ENCODE peak calls at places on chromosomes 16 and 17, in five cellular contexts. Q, W, M, P and R are unnamed samples. For H3K4me1, the result is how much of the 10 kb centered on the place peaks cover.

GRCh38 chr17:46984892-46985291 is 5.8 kb upstream of the RPRML start:
- DNase-seq in Q (no peak), M (no peak), P (no peak), W (no peak), R (no peak)

GRCh38 chr17:36777118-36777517 is 160.2 kb upstream of the LHX1 start:
- DNase-seq in W (peak), P (peak), M (no peak), Q (no peak), R (no peak)

GRCh38 chr16:86249631-86250030 is 260.7 kb upstream of the FOXF1 start:
- DNase-seq in M (no peak), P (no peak), Q (no peak), W (no peak), R (no peak)

GRCh38 chr16:88851616-88852015 is 5.1 kb downstream of the GALNS start:
- DNase-seq in W (no peak), M (no peak), Q (no peak), P (no peak), R (no peak)

GRCh38 chr17:52136173-52136572 is 22.3 kb downstream of the CA10 start:
- DNase-seq in W (no peak), P (no peak), Q (no peak), M (no peak), R (no peak)

GRCh38 chr17:55225237-55225636 is 39.5 kb upstream of the HLF start:
- DNase-seq in P (no peak), Q (no peak), M (no peak), W (no peak), R (no peak)

GRCh38 chr16:26816885-26817571 is 249.7 kb upstream of the C16orf82 start:
- DNase-seq in Q (no peak), W (no peak), P (peak), M (no peak), R (no peak)

GRCh38 chr17:27997522-27997921 is 45.0 kb upstream of the NLK start:
- DNase-seq in M (no peak), W (no peak), Q (no peak), P (no peak), R (no peak)

GRCh38 chr16:30051518-30051917 is 14.0 kb upstream of the ALDOA start:
- DNase-seq in P (peak), W (no peak), M (no peak), Q (no peak), R (no peak)

GRCh38 chr16:57514891-57515600 is 21.3 kb downstream of the CCDC102A start:
- DNase-seq in W (no peak), Q (no peak), M (no peak), P (no peak), R (no peak)

GRCh38 chr16:69839240-69839688 is 77.1 kb downstream of the WWP2 start:
- DNase-seq in P (no peak), W (no peak), M (no peak), Q (no peak), R (no peak)

GRCh38 chr16:4323845-4324478 is 8.1 kb downstream of the GLIS2 start:
- DNase-seq in Q (no peak), W (peak), M (no peak), P (peak), R (no peak)

GRCh38 chr16:84751947-84752346 is 52.1 kb downstream of the USP10 start:
- DNase-seq in W (no peak), Q (peak), M (no peak), P (no peak), R (no peak)

GRCh38 chr16:60945225-60945624 is 1091.0 kb downstream of the CDH8 start:
- DNase-seq in Q (peak), W (no peak), P (no peak), M (no peak), R (no peak)

GRCh38 chr17:45770632-45771472 is 13.3 kb upstream of the CRHR1 start:
- DNase-seq in M (no peak), W (no peak), Q (no peak), P (no peak), R (no peak)

GRCh38 chr16:11296706-11297491 is 15.8 kb upstream of the PRM1 start:
- DNase-seq in M (no peak), P (no peak), Q (no peak), W (no peak), R (no peak)

GRCh38 chr16:30535106-30535776 is 583 bp upstream of the ZNF747 start:
- DNase-seq in W (no peak), P (no peak), Q (no peak), M (no peak), R (no peak)

GRCh38 chr16:63890072-63890471 is 1231.8 kb downstream of the CDH11 start:
- DNase-seq in M (no peak), W (no peak), Q (no peak), P (peak), R (no peak)

GRCh38 chr17:18139949-18140348 is 31.4 kb downstream of the MYO15A start:
- DNase-seq in W (no peak), P (peak), M (no peak), Q (no peak), R (no peak)

GRCh38 chr16:46853713-46854443 is 22.9 kb upstream of the C16orf87 start:
- DNase-seq in P (peak), M (no peak), Q (peak), W (peak), R (peak)

GRCh38 chr17:80633994-80634566 is 89.4 kb downstream of the RPTOR start:
- DNase-seq in W (no peak), M (no peak), P (no peak), Q (no peak), R (no peak)

GRCh38 chr17:75105269-75106080 is 4.3 kb upstream of the ARMC7 start:
- DNase-seq in W (no peak), Q (peak), M (no peak), P (peak), R (peak)

GRCh38 chr16:82412770-82413169 is 214.0 kb upstream of the CDH13 start:
- DNase-seq in W (no peak), M (no peak), P (no peak), Q (no peak), R (peak)

GRCh38 chr17:80374039-80374731 is 40.8 kb upstream of the ENDOV start:
- DNase-seq in M (no peak), Q (no peak), P (no peak), W (peak), R (no peak)

GRCh38 chr17:58531661-58532554 is 17.5 kb upstream of the MTMR4 start:
- DNase-seq in Q (peak), W (peak), P (peak), M (no peak), R (no peak)

GRCh38 chr16:85123891-85124635 is 11.8 kb upstream of the CIBAR2 start:
- DNase-seq in P (peak), W (peak), Q (no peak), M (peak), R (peak)

GRCh38 chr17:74270333-74270732 is 3.7 kb upstream of the DNAI2 start:
- DNase-seq in M (no peak), W (no peak), Q (no peak), P (no peak), R (no peak)

GRCh38 chr17:29376667-29377268 is 13.4 kb upstream of the TAOK1 start:
- DNase-seq in W (no peak), Q (no peak), P (peak), M (no peak), R (no peak)

GRCh38 chr17:38703742-38704644 is 1.1 kb upstream of the MLLT6 start:
- DNase-seq in Q (peak), W (peak), M (no peak), P (no peak), R (peak)

GRCh38 chr16:31475949-31476304 is 4.0 kb downstream of the TGFB1I1 start:
- DNase-seq in M (no peak), W (no peak), Q (no peak), P (no peak), R (peak)

GRCh38 chr17:1047177-1047885 is 50.4 kb downstream of the TIMM22 start:
- DNase-seq in M (peak), P (peak), Q (no peak), W (peak), R (no peak)

GRCh38 chr16:9072806-9073341 is 18.6 kb upstream of the HAPSTR1 start:
- DNase-seq in M (no peak), P (peak), W (no peak), Q (peak), R (no peak)

GRCh38 chr17:78138204-78139060 is 7.8 kb upstream of the C17orf99 start:
- DNase-seq in M (no peak), W (no peak), P (no peak), Q (no peak), R (peak)

GRCh38 chr17:78134899-78135385 is 4.4 kb downstream of the TMC8 start:
- DNase-seq in W (no peak), P (no peak), Q (no peak), M (no peak), R (no peak)

GRCh38 chr17:78140169-78141051 is 5.8 kb upstream of the C17orf99 start:
- DNase-seq in M (peak), P (peak), Q (peak), W (peak), R (peak)

GRCh38 chr17:78135858-78136500 is 5.4 kb downstream of the TMC8 start:
- DNase-seq in W (no peak), Q (no peak), P (no peak), M (no peak), R (no peak)

DNA sequence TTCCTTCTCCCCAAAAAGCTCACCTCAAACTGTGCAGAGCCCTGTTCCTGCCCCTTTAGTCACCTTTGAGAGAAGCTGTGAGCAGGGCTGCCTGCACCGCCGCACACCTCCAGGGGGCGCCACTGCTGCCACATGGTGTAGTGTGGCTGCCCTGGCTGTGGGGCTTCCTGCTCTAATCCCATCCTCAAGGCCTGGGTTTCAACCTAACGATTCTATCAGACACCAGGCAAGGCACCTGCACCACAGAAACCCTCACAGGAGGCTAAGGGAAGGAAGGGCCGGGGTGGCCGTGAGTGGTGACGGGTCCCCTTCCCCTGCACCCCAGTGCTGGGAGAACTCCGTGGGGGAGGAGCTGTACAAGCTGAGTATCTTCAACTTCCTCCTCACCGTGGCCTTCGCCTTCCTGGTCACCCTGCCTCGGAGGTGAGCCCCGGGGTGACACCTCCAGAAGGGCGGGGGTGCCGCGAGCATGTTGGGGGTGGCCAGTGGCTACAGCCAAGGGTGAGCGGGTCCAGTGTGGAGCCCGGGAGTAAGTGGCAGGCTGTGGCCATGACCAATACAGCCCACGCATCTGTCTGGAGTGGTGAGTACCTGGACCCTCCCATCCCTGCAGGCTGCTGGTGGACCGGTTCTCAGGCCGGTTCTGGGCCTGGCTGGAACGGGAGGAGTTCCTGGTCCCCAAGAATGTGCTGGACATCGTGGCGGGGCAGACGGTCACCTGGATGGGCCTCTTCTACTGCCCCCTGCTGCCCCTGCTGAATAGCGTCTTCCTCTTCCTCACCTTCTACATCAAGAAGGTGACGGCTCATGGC is 7.0 kb downstream of the TMC8 start:
- DNase-seq in Q (peak), W (no peak), P (no peak), M (no peak), R (peak)
- TF ChIP-seq CTCF in Q (peak), W (no peak), P (peak), M (no peak), R (no peak)

GRCh38 chr17:61402978-61403845 is 3.6 kb downstream of the TBX2 start:
- DNase-seq in W (peak), M (no peak), P (peak), Q (no peak), R (no peak)

GRCh38 chr17:61404702-61405046 is 5.0 kb downstream of the TBX2 start:
- DNase-seq in P (peak), W (no peak), Q (no peak), M (no peak), R (no peak)

GRCh38 chr17:61405686-61406542 is 6.3 kb downstream of the TBX2 start:
- DNase-seq in M (no peak), P (peak), Q (no peak), W (peak), R (no peak)

GRCh38 chr17:61405047-61405685 is 5.5 kb downstream of the TBX2 start:
- DNase-seq in P (peak), M (no peak), W (peak), Q (no peak), R (no peak)

DNA sequence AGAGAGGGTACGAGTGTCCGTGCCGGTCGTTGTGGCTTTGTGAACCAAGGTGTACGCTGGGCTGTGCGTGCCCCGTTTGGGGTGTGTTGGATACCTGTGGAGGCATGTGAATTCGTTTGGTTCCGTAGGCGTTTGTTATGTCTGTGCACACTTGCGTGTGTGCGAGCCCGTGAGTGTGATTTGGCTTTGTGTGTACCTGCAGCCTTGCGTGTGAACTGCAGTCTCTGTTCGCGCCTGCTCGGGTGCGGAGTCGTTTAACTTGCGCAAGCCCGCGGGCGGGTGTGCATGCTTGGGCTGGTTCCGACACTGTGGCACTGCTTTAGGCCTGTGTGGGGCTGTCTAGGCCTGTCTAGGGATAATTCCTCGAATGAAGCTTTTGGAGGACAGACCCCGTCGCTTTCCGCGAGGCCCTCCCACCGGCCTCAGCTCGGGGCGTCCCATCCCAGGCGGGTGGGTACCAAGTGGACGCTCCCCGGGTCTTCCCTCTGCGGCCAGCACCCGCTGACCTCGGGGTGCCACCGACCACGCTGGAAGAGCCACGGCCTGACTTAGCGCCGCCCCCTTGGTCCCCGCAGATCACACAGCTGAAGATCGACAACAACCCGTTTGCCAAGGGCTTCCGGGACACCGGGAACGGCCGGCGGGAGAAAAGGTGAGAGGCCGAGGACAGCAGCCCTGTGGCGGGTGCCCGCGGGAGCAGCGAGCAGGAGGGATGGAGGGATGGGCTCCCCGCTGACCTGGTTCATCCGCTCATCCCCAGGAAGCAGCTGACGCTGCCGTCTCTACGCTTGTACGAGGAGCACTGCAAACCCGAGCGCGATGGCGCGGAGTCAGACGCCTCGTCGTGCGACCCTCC is 4.4 kb downstream of the TBX2 start:
- DNase-seq in Q (no peak), M (no peak), P (peak), W (peak), R (no peak)
- H3K4me1 ChIP-seq in Q (under half), M (under half), P (under half), W (under half), R (under half)

GRCh38 chr17:35188111-35188510 is 6.1 kb downstream of the SLC35G3 start:
- DNase-seq in W (no peak), P (no peak), M (no peak), Q (no peak), R (no peak)

GRCh38 chr17:35183332-35183731 is 10.9 kb downstream of the SLC35G3 start:
- DNase-seq in Q (no peak), M (no peak), P (no peak), W (no peak), R (no peak)

GRCh38 chr17:35185849-35186248 is 8.3 kb downstream of the SLC35G3 start:
- DNase-seq in P (no peak), M (no peak), Q (no peak), W (no peak), R (no peak)

GRCh38 chr17:35187481-35187880 is 6.7 kb downstream of the SLC35G3 start:
- DNase-seq in Q (no peak), W (no peak), P (no peak), M (no peak), R (no peak)

DNA sequence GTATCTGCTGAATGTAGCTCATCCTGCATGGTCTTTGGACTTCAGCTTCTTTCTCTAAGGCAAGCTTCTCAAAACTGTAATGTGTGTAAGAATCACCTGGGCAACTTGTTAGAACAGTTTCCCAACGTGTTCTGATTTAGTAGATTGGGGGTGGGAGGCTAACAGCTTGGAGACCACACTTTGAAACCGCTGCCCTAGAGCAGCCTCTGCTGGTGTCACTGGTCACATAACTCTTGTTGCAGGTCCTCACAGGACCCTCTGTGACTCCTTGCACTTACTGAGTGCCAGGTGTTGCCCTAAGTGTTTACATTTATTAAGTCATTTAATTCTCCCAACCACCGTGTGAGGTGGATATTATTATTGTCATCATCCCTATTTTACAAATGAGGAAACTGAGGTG is 9.9 kb downstream of the SLC35G3 start:
- DNase-seq in Q (no peak), W (no peak), M (no peak), P (no peak), R (no peak)
- TF ChIP-seq CTCF in Q (no peak), W (no peak), M (no peak), P (no peak), R (no peak)

DNA sequence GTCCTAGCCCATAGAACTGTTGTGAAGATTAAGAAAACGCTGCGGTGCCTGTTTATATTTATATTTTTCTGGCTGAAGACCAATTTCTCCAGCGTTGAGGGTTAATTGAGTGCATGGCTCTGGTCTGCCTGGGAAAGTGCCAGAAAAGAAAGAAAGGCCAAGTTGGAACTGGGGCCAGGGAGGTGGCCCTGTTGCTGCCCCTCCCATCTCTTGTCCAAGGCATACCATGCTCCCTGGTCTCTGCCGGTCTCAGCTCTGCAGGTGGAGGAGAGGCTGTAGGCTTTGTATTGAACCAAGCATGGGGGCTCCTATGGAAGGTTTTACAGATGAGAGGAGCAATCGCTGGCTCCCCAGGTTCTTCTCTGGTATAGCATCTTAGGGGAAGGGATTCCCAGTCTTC is 124.7 kb downstream of the MGAT5B start:
- DNase-seq in W (no peak), Q (no peak), M (no peak), P (no peak), R (no peak)
- H3K4me1 ChIP-seq in W (under half), Q (under half), M (under half), P (under half), R (under half)

GRCh38 chr16:2205967-2206313 is 686 bp downstream of the MLST8 start:
- DNase-seq in P (no peak), W (peak), M (no peak), Q (peak), R (no peak)
- TF ChIP-seq CTCF in P (no peak), W (no peak), M (no peak), Q (no peak), R (no peak)